ENCODE peak calls at places on chromosomes 7 and 10, in eight cellular contexts. One of them, this sample, is unnamed.

GRCh38 chr10:6583447-6583846 is 3.4 kb upstream of the PRKCQ start:
- DNase-seq in stomach: no peak
- DNase-seq in upper lobe of left lung: no peak
- DNase-seq in A549: no peak
- DNase-seq in GM12878: no peak
- DNase-seq in transverse colon: no peak
- DNase-seq in suprapubic skin: no peak
- DNase-seq in ovary: no peak
- DNase-seq in this sample: no peak

GRCh38 chr7:48148311-48148710 is 22.9 kb upstream of the ABCA13 start:
- DNase-seq in A549: no peak
- DNase-seq in upper lobe of left lung: no peak
- DNase-seq in transverse colon: peak; percentile 11
- DNase-seq in suprapubic skin: no peak
- DNase-seq in GM12878: no peak
- DNase-seq in ovary: no peak
- DNase-seq in stomach: no peak
- DNase-seq in this sample: no peak

GRCh38 chr7:2008936-2009540 is 223.7 kb downstream of the MAD1L1 start:
- DNase-seq in GM12878: no peak
- DNase-seq in transverse colon: no peak
- DNase-seq in A549: no peak
- DNase-seq in suprapubic skin: peak; percentile 72
- DNase-seq in ovary: peak; percentile 12
- DNase-seq in stomach: no peak
- DNase-seq in upper lobe of left lung: peak; percentile 69
- DNase-seq in this sample: peak; percentile 63

GRCh38 chr10:126685756-126686155 is 15.3 kb upstream of the C10orf90 start:
- DNase-seq in ovary: no peak
- DNase-seq in GM12878: no peak
- DNase-seq in suprapubic skin: no peak
- DNase-seq in stomach: no peak
- DNase-seq in A549: no peak
- DNase-seq in upper lobe of left lung: peak; percentile 9
- DNase-seq in transverse colon: no peak
- DNase-seq in this sample: no peak

GRCh38 chr10:62043493-62043938 is 142.0 kb downstream of the ARID5B start:
- DNase-seq in GM12878: no peak
- DNase-seq in ovary: no peak
- DNase-seq in transverse colon: no peak
- DNase-seq in suprapubic skin: no peak
- DNase-seq in A549: no peak
- DNase-seq in stomach: no peak
- DNase-seq in upper lobe of left lung: no peak
- DNase-seq in this sample: no peak

GRCh38 chr10:78288716-78289115 is 255.1 kb downstream of the RPS24 start:
- DNase-seq in GM12878: no peak
- DNase-seq in upper lobe of left lung: no peak
- DNase-seq in stomach: no peak
- DNase-seq in A549: no peak
- DNase-seq in suprapubic skin: no peak
- DNase-seq in ovary: no peak
- DNase-seq in transverse colon: no peak
- DNase-seq in this sample: no peak

GRCh38 chr10:132497083-132497680 is 40.4 kb upstream of the INPP5A start:
- DNase-seq in A549: no peak
- DNase-seq in transverse colon: no peak
- DNase-seq in ovary: no peak
- DNase-seq in upper lobe of left lung: peak; percentile 78
- DNase-seq in suprapubic skin: peak; percentile 69
- DNase-seq in stomach: no peak
- DNase-seq in GM12878: no peak
- DNase-seq in this sample: peak; percentile 59

GRCh38 chr10:3699896-3700295 is 85.1 kb downstream of the KLF6 start:
- DNase-seq in GM12878: no peak
- DNase-seq in ovary: no peak
- DNase-seq in A549: no peak
- DNase-seq in stomach: no peak
- DNase-seq in transverse colon: no peak
- DNase-seq in upper lobe of left lung: no peak
- DNase-seq in suprapubic skin: no peak
- DNase-seq in this sample: no peak

GRCh38 chr7:86094166-86094669 is 549.5 kb upstream of the GRM3 start:
- DNase-seq in upper lobe of left lung: no peak
- DNase-seq in transverse colon: no peak
- DNase-seq in GM12878: no peak
- DNase-seq in A549: no peak
- DNase-seq in ovary: no peak
- DNase-seq in suprapubic skin: no peak
- DNase-seq in stomach: no peak
- DNase-seq in this sample: no peak

GRCh38 chr7:77199008-77199966 is at the start of gene FGL2:
- DNase-seq in stomach: peak; percentile 42
- DNase-seq in upper lobe of left lung: no peak
- DNase-seq in suprapubic skin: peak; percentile 82
- DNase-seq in transverse colon: peak; percentile 75
- DNase-seq in A549: no peak
- DNase-seq in ovary: peak; percentile 56
- DNase-seq in GM12878: no peak
- DNase-seq in this sample: peak; percentile 89

GRCh38 chr7:124566576-124566975 is 199.0 kb downstream of the GPR37 start:
- DNase-seq in stomach: no peak
- DNase-seq in ovary: no peak
- DNase-seq in A549: peak; percentile 88
- DNase-seq in transverse colon: no peak
- DNase-seq in suprapubic skin: no peak
- DNase-seq in upper lobe of left lung: no peak
- DNase-seq in GM12878: no peak
- DNase-seq in this sample: no peak

GRCh38 chr7:159104188-159105030 is 40.3 kb downstream of the VIPR2 start:
- DNase-seq in transverse colon: peak; percentile 8
- DNase-seq in upper lobe of left lung: peak; percentile 73
- DNase-seq in GM12878: no peak
- DNase-seq in suprapubic skin: peak; percentile 73
- DNase-seq in stomach: no peak
- DNase-seq in A549: no peak
- DNase-seq in ovary: peak; percentile 18
- DNase-seq in this sample: peak; percentile 76

GRCh38 chr10:85741626-85742300 is 624.8 kb downstream of the GRID1 start:
- DNase-seq in stomach: no peak
- DNase-seq in GM12878: peak; percentile 8
- DNase-seq in suprapubic skin: no peak
- DNase-seq in ovary: no peak
- DNase-seq in transverse colon: no peak
- DNase-seq in upper lobe of left lung: no peak
- DNase-seq in A549: no peak
- DNase-seq in this sample: no peak

GRCh38 chr10:113329121-113329596 is 223.7 kb upstream of the HABP2 start:
- DNase-seq in A549: peak; percentile 31
- DNase-seq in GM12878: no peak
- DNase-seq in ovary: no peak
- DNase-seq in stomach: no peak
- DNase-seq in transverse colon: no peak
- DNase-seq in upper lobe of left lung: no peak
- DNase-seq in suprapubic skin: no peak
- DNase-seq in this sample: no peak

GRCh38 chr10:80280071-80280800 is 9.2 kb downstream of the MAT1A start:
- DNase-seq in GM12878: no peak
- DNase-seq in A549: no peak
- DNase-seq in stomach: peak; percentile 16
- DNase-seq in suprapubic skin: no peak
- DNase-seq in ovary: no peak
- DNase-seq in upper lobe of left lung: peak; percentile 66
- DNase-seq in transverse colon: no peak
- DNase-seq in this sample: no peak

GRCh38 chr7:118148930-118149329 is 35.0 kb upstream of the LSM8 start:
- DNase-seq in ovary: no peak
- DNase-seq in suprapubic skin: no peak
- DNase-seq in transverse colon: no peak
- DNase-seq in upper lobe of left lung: no peak
- DNase-seq in GM12878: no peak
- DNase-seq in A549: no peak
- DNase-seq in stomach: no peak
- DNase-seq in this sample: no peak

GRCh38 chr10:30453764-30454527 is 20.0 kb downstream of the MAP3K8 start:
- DNase-seq in ovary: no peak
- DNase-seq in stomach: no peak
- DNase-seq in transverse colon: no peak
- DNase-seq in GM12878: no peak
- DNase-seq in suprapubic skin: no peak
- DNase-seq in A549: no peak
- DNase-seq in upper lobe of left lung: no peak
- DNase-seq in this sample: no peak

GRCh38 chr7:66052447-66052846 is 23.2 kb upstream of the ASL start:
- DNase-seq in A549: no peak
- DNase-seq in suprapubic skin: no peak
- DNase-seq in ovary: no peak
- DNase-seq in GM12878: no peak
- DNase-seq in stomach: no peak
- DNase-seq in upper lobe of left lung: no peak
- DNase-seq in transverse colon: no peak
- DNase-seq in this sample: no peak

GRCh38 chr10:3355536-3355935 is 183.0 kb upstream of the PITRM1 start:
- DNase-seq in transverse colon: no peak
- DNase-seq in stomach: no peak
- DNase-seq in suprapubic skin: no peak
- DNase-seq in ovary: no peak
- DNase-seq in upper lobe of left lung: no peak
- DNase-seq in GM12878: no peak
- DNase-seq in A549: no peak
- DNase-seq in this sample: no peak

GRCh38 chr7:157613575-157614322 is 276.9 kb downstream of the DNAJB6 start:
- DNase-seq in suprapubic skin: no peak
- DNase-seq in transverse colon: no peak
- DNase-seq in A549: no peak
- DNase-seq in upper lobe of left lung: no peak
- DNase-seq in ovary: no peak
- DNase-seq in GM12878: no peak
- DNase-seq in stomach: no peak
- DNase-seq in this sample: peak; percentile 61

GRCh38 chr10:115921795-115922194 is 351.2 kb downstream of the GFRA1 start:
- DNase-seq in transverse colon: no peak
- DNase-seq in A549: peak; percentile 17
- DNase-seq in ovary: no peak
- DNase-seq in GM12878: no peak
- DNase-seq in suprapubic skin: no peak
- DNase-seq in upper lobe of left lung: no peak
- DNase-seq in stomach: no peak
- DNase-seq in this sample: no peak

GRCh38 chr7:131944556-131945069 is 388.2 kb upstream of the PODXL start:
- DNase-seq in upper lobe of left lung: no peak
- DNase-seq in stomach: no peak
- DNase-seq in GM12878: no peak
- DNase-seq in transverse colon: no peak
- DNase-seq in ovary: no peak
- DNase-seq in suprapubic skin: peak; percentile 38
- DNase-seq in A549: no peak
- DNase-seq in this sample: no peak

GRCh38 chr10:61169294-61169693 is 225.3 kb upstream of the RHOBTB1 start:
- DNase-seq in ovary: no peak
- DNase-seq in stomach: no peak
- DNase-seq in A549: no peak
- DNase-seq in transverse colon: no peak
- DNase-seq in GM12878: no peak
- DNase-seq in suprapubic skin: no peak
- DNase-seq in upper lobe of left lung: no peak
- DNase-seq in this sample: no peak

GRCh38 chr10:45532501-45532900 is 140.1 kb downstream of the ZFAND4 start:
- DNase-seq in suprapubic skin: no peak
- DNase-seq in GM12878: no peak
- DNase-seq in ovary: no peak
- DNase-seq in stomach: no peak
- DNase-seq in upper lobe of left lung: no peak
- DNase-seq in A549: no peak
- DNase-seq in transverse colon: no peak
- DNase-seq in this sample: no peak

GRCh38 chr10:44278669-44279337 is 106.1 kb downstream of the CXCL12 start:
- DNase-seq in transverse colon: no peak
- DNase-seq in ovary: no peak
- DNase-seq in stomach: no peak
- DNase-seq in A549: no peak
- DNase-seq in upper lobe of left lung: peak; percentile 47
- DNase-seq in suprapubic skin: no peak
- DNase-seq in GM12878: no peak
- DNase-seq in this sample: no peak
- TF ChIP-seq EP300 in transverse colon: no peak
- TF ChIP-seq EP300 in ovary: no peak
- TF ChIP-seq EP300 in stomach: no peak
- TF ChIP-seq EP300 in A549: no peak
- TF ChIP-seq EP300 in upper lobe of left lung: no peak
- TF ChIP-seq EP300 in suprapubic skin: no peak
- TF ChIP-seq EP300 in GM12878: no peak
- TF ChIP-seq EP300 in this sample: no peak

GRCh38 chr7:39656415-39656814 is 33.0 kb downstream of the RALA start:
- DNase-seq in A549: no peak
- DNase-seq in upper lobe of left lung: no peak
- DNase-seq in stomach: no peak
- DNase-seq in suprapubic skin: no peak
- DNase-seq in GM12878: no peak
- DNase-seq in transverse colon: no peak
- DNase-seq in ovary: no peak
- DNase-seq in this sample: no peak
- TF ChIP-seq EP300 in A549: no peak
- TF ChIP-seq EP300 in upper lobe of left lung: no peak
- TF ChIP-seq EP300 in stomach: no peak
- TF ChIP-seq EP300 in suprapubic skin: no peak
- TF ChIP-seq EP300 in GM12878: no peak
- TF ChIP-seq EP300 in transverse colon: no peak
- TF ChIP-seq EP300 in ovary: no peak
- TF ChIP-seq EP300 in this sample: no peak

GRCh38 chr10:128286413-128287097 is 160.3 kb upstream of the MKI67 start:
- DNase-seq in transverse colon: no peak
- DNase-seq in upper lobe of left lung: peak; percentile 75
- DNase-seq in A549: no peak
- DNase-seq in stomach: no peak
- DNase-seq in GM12878: no peak
- DNase-seq in suprapubic skin: no peak
- DNase-seq in ovary: no peak
- DNase-seq in this sample: no peak
- TF ChIP-seq EP300 in transverse colon: no peak
- TF ChIP-seq EP300 in upper lobe of left lung: no peak
- TF ChIP-seq EP300 in A549: no peak
- TF ChIP-seq EP300 in stomach: no peak
- TF ChIP-seq EP300 in GM12878: no peak
- TF ChIP-seq EP300 in suprapubic skin: no peak
- TF ChIP-seq EP300 in ovary: no peak
- TF ChIP-seq EP300 in this sample: no peak

DNA sequence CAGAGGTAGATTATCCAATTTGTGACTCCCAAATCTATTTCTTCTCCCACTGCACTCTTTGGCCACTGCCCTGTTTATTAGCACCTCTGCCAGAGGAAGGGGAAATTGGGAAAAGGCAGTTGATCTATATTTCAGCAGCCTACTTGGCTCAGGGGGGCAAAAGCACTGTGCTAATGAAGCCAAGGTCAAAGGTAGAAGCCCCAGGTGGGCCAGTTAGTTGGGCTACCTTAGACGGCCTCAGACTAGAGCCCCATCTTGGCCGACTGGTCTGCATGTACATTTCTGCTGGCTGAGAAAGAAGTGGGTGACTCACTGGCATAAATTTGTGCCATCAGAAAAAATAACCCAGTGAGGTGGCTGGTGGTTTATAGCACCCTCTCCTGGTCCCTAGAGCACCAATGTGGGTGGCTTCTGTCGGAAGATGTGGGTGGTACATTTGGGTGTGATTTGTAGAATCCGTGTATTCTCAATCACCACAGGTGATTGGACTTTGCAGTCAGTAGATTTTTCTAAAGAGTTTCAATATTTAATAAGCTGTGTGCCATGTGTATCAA is 293.3 kb upstream of the MKI67 start:
- DNase-seq in upper lobe of left lung: no peak
- DNase-seq in A549: no peak
- DNase-seq in ovary: no peak
- DNase-seq in GM12878: no peak
- DNase-seq in transverse colon: no peak
- DNase-seq in stomach: no peak
- DNase-seq in suprapubic skin: no peak
- DNase-seq in this sample: no peak
- TF ChIP-seq EP300 in upper lobe of left lung: no peak
- TF ChIP-seq EP300 in A549: no peak
- TF ChIP-seq EP300 in ovary: no peak
- TF ChIP-seq EP300 in GM12878: no peak
- TF ChIP-seq EP300 in transverse colon: no peak
- TF ChIP-seq EP300 in stomach: no peak
- TF ChIP-seq EP300 in suprapubic skin: no peak
- TF ChIP-seq EP300 in this sample: no peak